ENCODE peak calls at places on chromosomes 7 and 10, in seven cellular contexts. L, B, V, N, K, S and R are unnamed samples.

GRCh38 chr7:139844779-139845442 is 15.8 kb downstream of the TBXAS1 start:
- DNase-seq in S (no peak), V (no peak), L (no peak), N (no peak), B (no peak), K (peak), R (no peak)

GRCh38 chr7:74453321-74454011 is at the start of gene GTF2IRD1:
- DNase-seq in N (peak), B (no peak), V (peak), L (peak), K (peak), S (peak), R (peak)

GRCh38 chr7:67019562-67020390 is 23.1 kb downstream of the TYW1 start:
- DNase-seq in S (no peak), L (no peak), K (no peak), N (no peak), B (no peak), V (peak), R (peak)

GRCh38 chr7:94620703-94621118 is 35.2 kb downstream of the SGCE start:
- DNase-seq in N (no peak), B (peak), L (peak), V (peak), K (peak), S (peak), R (peak)

GRCh38 chr10:101441539-101442455 is 87.8 kb downstream of the BTRC start:
- DNase-seq in V (peak), B (peak), L (peak), K (no peak), S (no peak), N (peak), R (peak)

GRCh38 chr7:22157552-22157951 is 199.4 kb downstream of the RAPGEF5 start:
- DNase-seq in V (no peak), S (no peak), B (no peak), L (no peak), N (no peak), K (no peak), R (no peak)

GRCh38 chr10:58998924-58999713 is 177.3 kb upstream of the PHYHIPL start:
- DNase-seq in K (no peak), V (no peak), L (peak), S (no peak), N (no peak), B (peak), R (no peak)

GRCh38 chr7:141074997-141075396 is 1.1 kb downstream of the TMEM178B start:
- DNase-seq in L (no peak), V (no peak), B (no peak), K (no peak), N (no peak), S (no peak), R (no peak)

GRCh38 chr10:78688945-78689935 is 379.5 kb upstream of the ZMIZ1 start:
- DNase-seq in K (peak), B (no peak), S (no peak), L (peak), V (no peak), N (no peak), R (no peak)

GRCh38 chr7:24824400-24824799 is 67.1 kb upstream of the GSDME start:
- DNase-seq in S (no peak), K (no peak), B (no peak), V (no peak), L (no peak), N (no peak), R (no peak)

GRCh38 chr7:1223196-1224092 is 9.2 kb upstream of the UNCX start:
- DNase-seq in L (no peak), S (no peak), V (peak), N (no peak), B (no peak), K (no peak), R (no peak)

GRCh38 chr7:29319719-29320521 is 125.3 kb downstream of the CHN2 start:
- DNase-seq in V (peak), L (peak), B (no peak), N (no peak), K (no peak), S (no peak), R (no peak)

GRCh38 chr10:32244421-32245207 is 102.3 kb downstream of the EPC1 start:
- DNase-seq in S (no peak), K (no peak), L (no peak), V (no peak), N (no peak), B (no peak), R (no peak)

GRCh38 chr10:100183482-100183881 is 2.3 kb downstream of the ERLIN1 start:
- DNase-seq in N (no peak), S (no peak), B (no peak), K (peak), V (peak), L (no peak), R (no peak)

GRCh38 chr7:134630890-134631289 is 15.8 kb upstream of the BPGM start:
- DNase-seq in K (no peak), V (no peak), S (no peak), B (no peak), L (no peak), N (no peak), R (peak)